ENCODE peak calls at places on chromosomes 7 and 10, in eight cellular contexts. S is astrocyte of the cerebellum; T is A673; U is cardiac muscle cell; G is astrocyte of the spinal cord; Q is heart right ventricle; Y is heart left ventricle; D is CD8-positive, alpha-beta T cell. F is an unnamed sample.

GRCh38 chr7:126488043-126488442 is 764.7 kb downstream of the GRM8 start:
- DNase-seq in S (no peak), T (no peak), U (no peak), G (no peak), Q (no peak), Y (no peak), D (no peak), F (no peak)

GRCh38 chr7:155597753-155598140 is 46.7 kb upstream of the RBM33 start:
- DNase-seq in S (no peak), T (no peak), U (peak), G (no peak), Q (no peak), Y (no peak), D (no peak), F (no peak)

GRCh38 chr10:677038-677437 is 12.4 kb downstream of the DIP2C start:
- DNase-seq in S (no peak), T (no peak), U (no peak), G (no peak), Q (no peak), Y (no peak), D (no peak), F (no peak)

GRCh38 chr7:148941598-148942280 is 57.6 kb upstream of the EZH2 start:
- DNase-seq in S (no peak), T (peak), U (peak), G (peak), Q (peak), Y (peak), D (peak), F (no peak)

GRCh38 chr10:123974406-123974805 is 82.8 kb upstream of the CPXM2 start:
- DNase-seq in S (no peak), T (no peak), U (peak), G (peak), Q (no peak), Y (no peak), D (no peak), F (no peak)

GRCh38 chr7:149866817-149867447 is 6.8 kb upstream of the ATP6V0E2 start:
- DNase-seq in S (no peak), T (no peak), U (peak), G (peak), Q (no peak), Y (no peak), D (no peak), F (no peak)

GRCh38 chr7:16604054-16604453 is 41.5 kb downstream of the ANKMY2 start:
- DNase-seq in S (no peak), T (peak), U (peak), G (no peak), Q (no peak), Y (no peak), D (no peak), F (no peak)

GRCh38 chr7:5425507-5426225 is 2.0 kb upstream of the TNRC18 start:
- DNase-seq in S (peak), T (peak), U (peak), G (peak), Q (peak), Y (peak), D (no peak), F (no peak)

GRCh38 chr7:30800785-30801252 is 29.6 kb downstream of the MINDY4 start:
- DNase-seq in S (peak), T (peak), U (peak), G (peak), Q (peak), Y (peak), D (no peak), F (no peak)

GRCh38 chr10:124646483-124647352 is 97.5 kb downstream of the FAM53B start:
- DNase-seq in S (no peak), T (no peak), U (peak), G (peak), Q (peak), Y (peak), D (no peak), F (peak)

GRCh38 chr7:23474829-23475578 is 4.7 kb upstream of the IGF2BP3 start:
- DNase-seq in S (no peak), T (peak), U (no peak), G (peak), Q (no peak), Y (no peak), D (no peak), F (no peak)
- H3K4me3 ChIP-seq in S (peak), T (peak), U (peak), G (peak), Q (no peak), Y (no peak), D (no peak), F (peak)

GRCh38 chr7:107210400-107210799 is 41.6 kb downstream of the HBP1 start:
- DNase-seq in S (no peak), T (no peak), U (no peak), G (no peak), Q (no peak), Y (no peak), D (no peak), F (no peak)
- TF ChIP-seq CTCF in S (no peak), T (no peak), U (no peak), G (no peak), Q (no peak), Y (no peak), D (no peak), F (no peak)

GRCh38 chr7:2716906-2717292 is 28.9 kb downstream of the AMZ1 start:
- DNase-seq in S (no peak), T (no peak), U (no peak), G (no peak), Q (no peak), Y (no peak), D (no peak), F (no peak)

GRCh38 chr7:2718703-2718965 is 30.6 kb downstream of the AMZ1 start:
- DNase-seq in S (no peak), T (no peak), U (no peak), G (no peak), Q (no peak), Y (no peak), D (no peak), F (no peak)

GRCh38 chr7:2717293-2717904 is 29.4 kb downstream of the AMZ1 start:
- DNase-seq in S (no peak), T (no peak), U (peak), G (peak), Q (no peak), Y (no peak), D (no peak), F (no peak)

GRCh38 chr7:2719007-2719406 is 31.0 kb downstream of the AMZ1 start:
- DNase-seq in S (no peak), T (peak), U (no peak), G (no peak), Q (no peak), Y (no peak), D (peak), F (no peak)

DNA sequence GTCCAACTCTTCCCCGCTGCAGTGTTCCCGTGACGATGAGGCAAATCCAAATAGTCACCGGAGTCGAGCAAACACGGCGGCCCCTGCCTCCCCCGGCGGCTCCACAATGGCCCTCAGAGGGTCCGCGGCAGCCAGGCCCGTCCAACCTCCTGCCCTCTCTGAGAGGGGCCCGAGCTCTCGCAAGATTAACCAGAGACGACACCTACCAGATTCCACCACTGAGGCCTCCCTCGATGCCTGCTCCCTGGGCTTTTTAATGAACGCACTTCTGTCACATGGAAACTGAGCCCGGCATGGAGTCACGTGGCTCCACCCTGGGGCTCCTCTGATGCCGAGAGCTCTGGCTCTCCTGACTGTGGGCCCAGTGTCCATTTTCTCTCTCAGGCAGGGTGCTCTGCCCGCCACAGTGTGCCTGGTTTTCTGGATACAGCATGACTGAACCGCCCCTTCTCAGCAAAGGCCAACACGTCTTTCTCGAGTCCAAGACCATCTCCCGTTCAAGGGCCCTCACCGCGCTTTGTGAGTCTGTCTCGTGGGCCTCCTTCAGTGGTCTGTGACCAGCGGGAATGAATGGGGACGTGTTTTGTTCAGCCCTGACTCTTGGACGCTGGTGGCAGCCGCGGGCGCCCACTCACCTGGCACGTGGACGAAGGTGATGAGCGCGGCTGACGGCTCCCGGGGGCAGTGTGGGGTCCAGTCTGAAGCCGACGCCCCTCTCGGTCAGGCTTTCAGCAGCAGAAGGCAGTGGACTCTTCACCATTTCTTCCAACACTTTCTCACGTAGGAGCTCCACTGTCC is 30.1 kb downstream of the AMZ1 start:
- DNase-seq in S (no peak), T (no peak), U (no peak), G (no peak), Q (no peak), Y (no peak), D (no peak), F (no peak)
- H3K4me3 ChIP-seq in S (no peak), T (no peak), U (no peak), G (no peak), Q (no peak), Y (no peak), D (no peak), F (no peak)

DNA sequence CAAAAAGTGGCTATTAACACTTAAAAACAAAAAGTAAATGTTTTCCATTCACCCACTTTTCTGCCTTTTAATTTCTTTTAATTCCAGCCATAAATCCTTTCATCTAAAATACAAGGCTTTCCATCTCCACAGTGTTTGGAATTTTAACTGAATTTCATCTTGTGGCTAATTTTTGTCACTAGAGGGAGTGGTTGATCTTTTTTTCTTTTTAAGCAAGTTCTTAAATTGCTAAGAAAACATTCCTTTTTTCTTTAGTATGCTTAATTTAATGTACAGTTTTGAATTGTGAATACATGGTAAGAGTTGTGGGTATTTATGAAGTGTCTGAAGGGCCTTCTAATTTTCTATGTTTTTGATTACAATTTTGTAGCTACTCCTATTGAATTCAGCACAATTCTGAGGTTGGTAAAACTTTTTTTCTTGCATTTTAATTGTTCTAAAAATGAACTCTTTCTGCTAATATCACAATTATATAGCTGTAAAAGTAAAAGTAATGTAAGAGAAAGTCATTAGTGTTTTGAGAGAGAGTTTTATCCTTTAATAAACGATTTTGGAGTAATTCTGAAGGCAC is 54.9 kb upstream of the ANK3 start:
- DNase-seq in S (peak), T (peak), U (peak), G (peak), Q (no peak), Y (no peak), D (no peak), F (no peak)
- TF ChIP-seq CTCF in S (no peak), T (peak), U (peak), G (peak), Q (peak), Y (peak), D (no peak), F (peak)

DNA sequence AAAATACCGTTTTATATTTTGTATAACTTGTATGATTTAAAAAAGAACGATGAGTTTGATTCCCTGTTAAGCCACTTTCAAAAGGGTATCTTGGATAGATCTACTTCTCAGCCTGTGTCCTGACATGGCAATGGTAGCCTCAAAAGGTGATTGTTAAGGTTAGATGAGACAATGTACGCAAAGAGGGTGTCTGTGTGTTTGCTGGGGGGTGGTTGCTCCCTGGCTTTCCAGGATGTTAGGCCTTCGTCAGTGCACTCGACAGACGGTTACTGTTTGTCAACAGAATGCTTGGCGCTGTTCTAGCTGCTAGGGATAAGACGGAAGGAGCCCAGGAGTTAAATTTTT is 90.3 kb downstream of the NEURL1 start:
- DNase-seq in S (no peak), T (no peak), U (no peak), G (no peak), Q (no peak), Y (no peak), D (peak), F (no peak)
- H3K4me3 ChIP-seq in S (no peak), T (no peak), U (no peak), G (no peak), Q (no peak), Y (peak), D (peak), F (no peak)

GRCh38 chr10:31320179-31320597 is 1.2 kb downstream of the ZEB1 start:
- DNase-seq in S (no peak), T (no peak), U (peak), G (peak), Q (peak), Y (peak), D (peak), F (no peak)
- TF ChIP-seq CTCF in S (no peak), T (no peak), U (peak), G (peak), Q (no peak), Y (no peak), D (no peak), F (no peak)

DNA sequence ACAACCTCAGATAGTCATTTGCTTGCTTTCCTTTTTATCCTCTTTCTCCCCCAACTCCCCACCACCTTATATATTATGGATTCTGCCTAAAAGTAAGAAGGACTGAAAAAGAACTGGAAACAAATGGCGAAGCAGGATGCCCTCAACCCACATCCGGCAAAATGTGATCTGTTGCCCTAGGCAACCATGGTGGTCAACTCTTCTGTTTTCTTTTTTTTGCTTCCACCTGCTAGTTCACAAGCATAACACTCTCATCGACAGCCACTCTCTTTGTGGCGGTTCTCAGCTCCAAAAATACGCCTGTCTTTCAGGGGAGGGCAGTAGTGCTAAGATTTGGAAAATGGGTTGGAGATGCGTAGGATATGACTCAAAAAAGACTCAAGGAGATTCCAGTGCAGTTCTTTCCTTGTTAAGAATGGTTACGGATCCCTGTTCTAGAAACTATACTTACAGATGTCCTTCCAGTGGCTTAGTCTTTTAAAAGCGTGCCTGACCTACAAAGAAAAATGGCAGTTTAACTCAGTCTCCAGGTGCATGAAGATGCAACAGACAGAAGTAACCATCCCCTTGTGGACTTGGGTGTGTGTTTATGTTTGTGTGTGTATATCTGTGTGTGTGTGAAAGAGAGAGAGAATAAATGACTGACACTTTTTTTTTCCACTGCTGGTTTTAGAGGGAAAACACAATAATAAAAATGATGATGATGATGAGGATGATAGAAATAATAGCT is 10.7 kb downstream of the APBB1IP start:
- DNase-seq in S (no peak), T (no peak), U (no peak), G (no peak), Q (no peak), Y (no peak), D (peak), F (no peak)
- H3K4me3 ChIP-seq in S (no peak), T (no peak), U (no peak), G (no peak), Q (no peak), Y (no peak), D (peak), F (no peak)

GRCh38 chr10:93821051-93821772 is 63.5 kb downstream of the LGI1 start:
- DNase-seq in S (peak), T (peak), U (peak), G (peak), Q (no peak), Y (no peak), D (no peak), F (no peak)
- TF ChIP-seq CTCF in S (no peak), T (peak), U (peak), G (peak), Q (peak), Y (peak), D (no peak), F (peak)

GRCh38 chr10:112801004-112801403 is 149.0 kb upstream of the TCF7L2 start:
- DNase-seq in S (no peak), T (no peak), U (no peak), G (no peak), Q (no peak), Y (no peak), D (no peak), F (no peak)
- H3K4me3 ChIP-seq in S (no peak), T (no peak), U (no peak), G (no peak), Q (no peak), Y (no peak), D (no peak), F (no peak)

DNA sequence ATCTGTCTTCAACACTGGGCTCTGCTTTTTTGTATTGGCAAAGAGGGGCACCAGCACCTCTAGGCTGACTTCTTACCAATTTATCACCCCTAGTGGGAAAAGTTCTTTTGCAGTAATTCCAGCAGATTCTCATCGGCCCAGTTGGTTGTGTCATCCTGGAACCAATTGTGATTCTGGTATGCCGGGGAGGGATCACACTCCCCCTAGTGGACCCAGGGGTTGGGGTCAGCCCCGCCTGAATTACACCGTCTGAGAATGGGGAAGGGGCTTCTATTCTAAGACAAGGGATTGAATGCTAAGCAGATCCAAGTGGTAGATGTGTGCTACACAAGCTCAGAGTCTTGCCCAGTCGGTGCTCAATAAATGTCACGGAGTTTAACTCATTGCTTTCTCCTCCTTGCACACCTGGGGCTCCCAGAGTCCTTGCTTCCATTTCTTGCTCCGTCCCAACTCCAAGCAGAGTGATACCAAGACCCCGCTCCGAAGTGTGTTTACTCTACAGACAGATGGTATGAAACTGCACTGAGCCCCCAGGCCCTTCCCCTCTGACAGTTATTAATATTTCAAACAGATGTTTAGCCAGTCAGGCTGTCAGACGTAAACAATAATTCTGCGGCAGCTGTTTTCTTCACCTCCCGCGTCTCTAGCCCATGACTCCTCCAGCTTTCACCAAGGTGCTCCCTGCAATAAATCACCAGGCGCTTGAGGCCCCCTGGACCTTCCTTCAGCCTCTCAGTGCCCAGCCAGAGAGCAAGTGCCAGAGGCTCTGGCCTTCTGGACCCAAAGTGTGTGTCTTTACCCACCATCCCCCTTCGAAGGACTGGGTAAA is 71.8 kb downstream of the C10orf105 start:
- DNase-seq in S (no peak), T (no peak), U (no peak), G (no peak), Q (no peak), Y (no peak), D (no peak), F (no peak)
- TF ChIP-seq CTCF in S (peak), T (peak), U (peak), G (peak), Q (peak), Y (peak), D (no peak), F (peak)